ENCODE peak calls at places on chromosomes 11 and 22, in five cellular contexts. X is NCI-H1105 treated with DMSO at 0.1 percent for 48 hours; T is GM23338; I is NB4; A is effector CD8-positive, alpha-beta T cell. G is an unnamed sample.

GRCh38 chr22:27918351-27919221 is 470 bp downstream of the PITPNB start:
- DNase-seq in X (peak), T (peak), I (peak), A (peak), G (peak)

GRCh38 chr11:126790550-126790981 is 210.0 kb downstream of the KIRREL3 start:
- DNase-seq in X (no peak), T (peak), I (no peak), A (no peak), G (no peak)

GRCh38 chr11:45985212-45985611 is 62.8 kb downstream of the LARGE2 start:
- DNase-seq in X (no peak), T (no peak), I (no peak), A (no peak), G (no peak)

GRCh38 chr11:96741068-96741467 is 351.3 kb downstream of the JRKL start:
- DNase-seq in X (no peak), T (no peak), I (no peak), A (no peak), G (no peak)

GRCh38 chr22:19357270-19358105 is 66.0 kb upstream of the CLTCL1 start:
- DNase-seq in X (no peak), T (no peak), I (no peak), A (no peak), G (no peak)

GRCh38 chr11:11078344-11078743 is 220.5 kb upstream of the ZBED5 start:
- DNase-seq in X (no peak), T (peak), I (no peak), A (no peak), G (no peak)

GRCh38 chr22:37088750-37089408 is 20.6 kb downstream of the TMPRSS6 start:
- DNase-seq in X (no peak), T (no peak), I (no peak), A (no peak), G (no peak)

GRCh38 chr11:13343931-13344717 is 66.5 kb downstream of the BMAL1 start:
- DNase-seq in X (peak), T (peak), I (peak), A (peak), G (peak)

GRCh38 chr11:12569499-12570040 is 104.7 kb upstream of the TEAD1 start:
- DNase-seq in X (no peak), T (no peak), I (no peak), A (no peak), G (no peak)

GRCh38 chr11:13635290-13635689 is 33.2 kb upstream of the FAR1 start:
- DNase-seq in X (no peak), T (peak), I (no peak), A (no peak), G (no peak)

GRCh38 chr22:19992921-19993355 is 23.7 kb downstream of the ARVCF start:
- DNase-seq in X (no peak), T (no peak), I (no peak), A (no peak), G (no peak)

GRCh38 chr22:46036558-46037408 is 59.8 kb upstream of the WNT7B start:
- DNase-seq in X (peak), T (peak), I (peak), A (peak), G (no peak)

GRCh38 chr11:27912916-27913315 is 195.0 kb downstream of the KIF18A start:
- DNase-seq in X (no peak), T (no peak), I (no peak), A (no peak), G (no peak)

GRCh38 chr11:105466582-105467228 is 143.2 kb upstream of the GRIA4 start:
- DNase-seq in X (peak), T (no peak), I (no peak), A (no peak), G (no peak)

GRCh38 chr22:44658371-44658953 is 43.5 kb upstream of the PRR5 start:
- DNase-seq in X (no peak), T (no peak), I (no peak), A (no peak), G (peak)

GRCh38 chr22:32023251-32023827 is 19.7 kb upstream of the SLC5A1 start:
- DNase-seq in X (no peak), T (no peak), I (no peak), A (no peak), G (no peak)

GRCh38 chr11:76233936-76234703 is 27.8 kb upstream of the WNT11 start:
- DNase-seq in X (no peak), T (peak), I (peak), A (no peak), G (peak)

GRCh38 chr22:37237371-37238268 is 6.4 kb downstream of the RAC2 start:
- DNase-seq in X (no peak), T (no peak), I (no peak), A (no peak), G (no peak)

GRCh38 chr11:84117394-84117793 is 831.2 kb upstream of the CCDC90B start:
- DNase-seq in X (no peak), T (no peak), I (no peak), A (no peak), G (no peak)

GRCh38 chr11:131993291-131993690 is 622.9 kb downstream of the NTM start:
- DNase-seq in X (no peak), T (no peak), I (no peak), A (no peak), G (no peak)

GRCh38 chr11:61890536-61891330 is 612 bp downstream of the FADS3 start:
- DNase-seq in X (no peak), T (no peak), I (peak), A (no peak), G (peak)

GRCh38 chr22:18000441-18001039 is 23.8 kb downstream of the MICAL3 start:
- DNase-seq in X (peak), T (peak), I (peak), A (peak), G (no peak)

GRCh38 chr11:68127791-68128681 is 6.8 kb upstream of the CHKA start:
- DNase-seq in X (no peak), T (peak), I (no peak), A (no peak), G (no peak)

GRCh38 chr11:73971175-73971719 is 11.4 kb downstream of the UCP2 start:
- DNase-seq in X (no peak), T (no peak), I (peak), A (no peak), G (peak)

GRCh38 chr22:46038516-46039430 is 61.8 kb upstream of the WNT7B start:
- DNase-seq in X (no peak), T (no peak), I (no peak), A (no peak), G (no peak)

GRCh38 chr11:27196040-27196897 is 155.7 kb downstream of the BBOX1 start:
- DNase-seq in X (no peak), T (no peak), I (no peak), A (no peak), G (no peak)

GRCh38 chr11:121367434-121367833 is 74.9 kb downstream of the SC5D start:
- DNase-seq in X (peak), T (no peak), I (peak), A (no peak), G (peak)

GRCh38 chr11:47786373-47786772 is 19.2 kb upstream of the FNBP4 start:
- DNase-seq in X (peak), T (no peak), I (no peak), A (no peak), G (no peak)

GRCh38 chr11:104343578-104343977 is 179.6 kb upstream of the PDGFD start:
- DNase-seq in X (peak), T (peak), I (peak), A (no peak), G (no peak)

GRCh38 chr11:80815752-80816453 is 1375.1 kb upstream of the TENM4 start:
- DNase-seq in X (no peak), T (no peak), I (peak), A (no peak), G (peak)

GRCh38 chr11:70193411-70194292 is 9.4 kb upstream of the FADD start:
- DNase-seq in X (no peak), T (no peak), I (no peak), A (no peak), G (no peak)

GRCh38 chr11:72693271-72693968 is 19.2 kb upstream of the PDE2A start:
- DNase-seq in X (no peak), T (peak), I (no peak), A (no peak), G (no peak)

GRCh38 chr11:818396-819128 is at the start of gene PNPLA2:
- DNase-seq in X (no peak), T (peak), I (no peak), A (no peak), G (no peak)

GRCh38 chr11:19508166-19508565 is 204.5 kb upstream of the NAV2 start:
- DNase-seq in X (no peak), T (no peak), I (no peak), A (no peak), G (no peak)

GRCh38 chr11:41497974-41498373 is 38.5 kb upstream of the LRRC4C start:
- DNase-seq in X (peak), T (peak), I (no peak), A (no peak), G (peak)

GRCh38 chr11:2190670-2191471 is 19.3 kb upstream of the TH start:
- DNase-seq in X (peak), T (no peak), I (peak), A (no peak), G (peak)

GRCh38 chr22:39446239-39446721 is 10.5 kb upstream of the MGAT3 start:
- DNase-seq in X (no peak), T (peak), I (no peak), A (no peak), G (no peak)

GRCh38 chr11:105706025-105706530 is 96.2 kb downstream of the GRIA4 start:
- DNase-seq in X (no peak), T (peak), I (no peak), A (no peak), G (no peak)

GRCh38 chr11:8035225-8035846 is 45.7 kb upstream of the TUB start:
- DNase-seq in X (no peak), T (no peak), I (no peak), A (no peak), G (peak)

GRCh38 chr11:26286472-26287066 is 45.4 kb upstream of the ANO3 start:
- DNase-seq in X (peak), T (peak), I (peak), A (no peak), G (no peak)

G was measured in MV-4-11.